ENCODE peak calls at places on chromosomes 4 and X, in four cellular contexts. A is ascending aorta, V is astrocyte, T is right cardiac atrium. S is an unnamed sample.
A peak's percentile ranks its signal among the peaks of the same experiment; 100 is the strongest.

GRCh38 chr4:155973639-155974475 is 20.2 kb upstream of the CTSO start:
- DNase-seq in A (no peak), T (no peak), V (peak; percentile 70), S (no peak)

GRCh38 chr4:102616661-102617060 is 115.5 kb downstream of the NFKB1 start:
- DNase-seq in A (no peak), V (no peak), T (no peak), S (no peak)

GRCh38 chrX:139739138-139739537 is 31.2 kb upstream of the MCF2 start:
- DNase-seq in T (no peak), A (no peak), V (peak; percentile 63), S (no peak)

GRCh38 chrX:49308604-49309269 is 5.3 kb downstream of the GAGE10 start:
- DNase-seq in A (no peak), V (no peak), T (peak; percentile 59), S (no peak)

GRCh38 chr4:80005863-80006262 is 67.2 kb downstream of the ANTXR2 start:
- DNase-seq in V (peak; percentile 46), A (no peak), T (no peak), S (no peak)

GRCh38 chrX:118520858-118521206 is 25.2 kb downstream of the DOCK11 start:
- DNase-seq in T (no peak), A (no peak), V (no peak), S (no peak)

GRCh38 chrX:29487214-29487613 is 728.1 kb upstream of the MAGEB2 start:
- DNase-seq in A (no peak), T (no peak), V (peak; percentile 31), S (no peak)

GRCh38 chrX:17535229-17535628 is 160.2 kb downstream of the NHS start:
- DNase-seq in V (no peak), A (peak; percentile 64), T (no peak), S (peak; percentile 63)

GRCh38 chrX:28794751-28795150 is 207.5 kb downstream of the IL1RAPL1 start:
- DNase-seq in V (no peak), T (no peak), A (no peak), S (no peak)

GRCh38 chr4:40040908-40041307 is 15.7 kb upstream of the N4BP2 start:
- DNase-seq in A (no peak), T (no peak), V (no peak), S (no peak)

GRCh38 chrX:147848543-147849448 is 62.9 kb upstream of the FMR1 start:
- DNase-seq in T (no peak), V (no peak), A (no peak), S (no peak)

GRCh38 chr4:38002451-38003071 is 42.4 kb downstream of the PTTG2 start:
- DNase-seq in V (peak; percentile 36), A (no peak), T (no peak), S (no peak)

GRCh38 chr4:38565271-38566199 is 98.5 kb upstream of the KLF3 start:
- DNase-seq in A (no peak), T (peak; percentile 76), V (peak; percentile 78), S (no peak)

GRCh38 chr4:85515701-85516100 is 40.8 kb downstream of the ARHGAP24 start:
- DNase-seq in T (no peak), A (no peak), V (no peak), S (no peak)

GRCh38 chrX:4830880-4831557 is 1117.6 kb upstream of the PRKX start:
- DNase-seq in A (no peak), T (no peak), V (no peak), S (peak; percentile 28)

DNA sequence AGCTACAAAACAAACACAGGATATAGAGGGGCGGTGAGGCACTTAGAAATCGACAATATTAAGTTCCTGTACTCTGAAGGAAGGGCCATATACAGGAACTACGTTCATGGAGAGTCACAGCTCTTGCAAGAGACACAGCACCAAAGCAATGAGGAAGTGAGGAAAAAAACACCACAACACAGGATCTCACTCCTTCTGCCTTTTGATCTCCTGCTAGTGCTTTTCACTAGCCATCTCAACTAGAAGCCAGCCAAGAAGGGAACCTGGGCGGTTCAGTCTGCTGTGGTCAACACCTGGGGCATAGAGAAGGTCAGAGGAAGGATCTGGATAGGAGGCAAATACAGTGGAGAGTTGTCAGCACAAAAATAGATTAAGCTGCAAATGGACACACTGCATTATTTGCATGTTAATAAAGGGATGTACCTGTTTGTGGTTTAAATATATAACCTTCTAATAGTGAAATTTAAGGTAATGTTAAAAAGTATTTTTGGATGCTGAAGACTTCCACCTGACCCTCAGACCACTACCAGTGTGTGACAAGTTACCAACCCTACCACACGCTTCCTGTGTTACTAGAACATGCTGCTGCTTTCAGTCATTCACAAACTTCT is 104.6 kb downstream of the DTHD1 start:
- DNase-seq in A (no peak), T (no peak), V (no peak), S (no peak)
- H3K4me3 ChIP-seq in A (no peak overlapping the region), T (no peak overlapping the region), V (no peak overlapping the region), S (no peak overlapping the region)

DNA sequence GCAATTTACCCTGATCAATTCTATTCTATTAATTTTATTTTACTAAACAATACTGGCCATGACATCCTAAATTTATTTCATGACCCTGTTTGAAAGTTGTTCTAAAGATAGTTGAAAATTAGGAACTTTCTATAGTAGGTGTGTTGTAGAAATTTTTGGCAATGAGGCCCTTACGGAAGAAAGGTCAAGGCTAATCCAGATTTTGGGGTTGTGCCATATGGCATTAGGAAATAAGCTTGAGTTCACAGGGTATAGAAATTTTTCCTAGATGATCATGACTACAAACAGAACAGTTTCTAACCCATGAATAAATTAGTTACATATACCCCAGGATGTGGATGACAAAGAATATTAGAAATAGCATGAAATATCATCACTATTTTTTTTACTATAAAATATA is 7.8 kb upstream of the ALB start:
- DNase-seq in T (no peak), A (no peak), V (no peak), S (no peak)
- H3K9me3 ChIP-seq in T (no peaks in the 10 kb centered on the region), A (no peaks in the 10 kb centered on the region), V (no peaks in the 10 kb centered on the region), S (no peaks in the 10 kb centered on the region)

DNA sequence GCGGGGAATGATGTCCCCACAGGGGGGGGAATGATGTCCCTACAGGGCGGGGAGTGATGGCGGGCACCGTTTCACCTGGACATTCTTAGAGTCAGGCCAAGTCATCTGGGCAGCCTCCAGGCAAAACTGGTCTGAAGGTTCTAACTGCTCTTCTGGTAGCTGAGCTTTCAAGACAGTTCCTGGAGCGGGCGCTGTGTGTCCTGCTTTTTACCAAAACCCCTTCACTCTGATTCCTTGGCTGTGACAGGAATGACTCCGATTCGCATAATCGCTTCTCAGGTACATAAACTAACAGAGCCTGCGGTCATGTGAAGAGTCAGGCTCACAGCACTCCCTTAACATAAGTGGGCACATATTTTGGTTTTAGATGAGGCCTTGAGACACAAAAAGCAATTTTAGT is 836.0 kb downstream of the TRIML1 start:
- DNase-seq in V (no peak), T (no peak), A (no peak), S (no peak)
- H3K4me1 ChIP-seq in V (peaks cover 4% of the 10 kb centered on the region), T (no peaks in the 10 kb centered on the region), A (no peaks in the 10 kb centered on the region), S (no peaks in the 10 kb centered on the region)

GRCh38 chrX:131216828-131217227 is 72.3 kb downstream of the IGSF1 start:
- DNase-seq in V (no peak), A (no peak), T (no peak), S (no peak)
- H3K4me3 ChIP-seq in V (no peak overlapping the region), A (no peak overlapping the region), T (no peak overlapping the region), S (no peak overlapping the region)

GRCh38 chr4:600850-601515 is 24.4 kb upstream of the PDE6B start:
- DNase-seq in T (no peak), A (no peak), V (no peak), S (no peak)

GRCh38 chr4:602559-602942 is 22.8 kb upstream of the PDE6B start:
- DNase-seq in T (no peak), A (no peak), V (no peak), S (peak; percentile 71)

GRCh38 chr4:605702-606425 is 19.5 kb upstream of the PDE6B start:
- DNase-seq in V (no peak), T (no peak), A (no peak), S (no peak)

GRCh38 chr4:601612-602558 is 23.5 kb upstream of the PDE6B start:
- DNase-seq in T (no peak), A (no peak), V (no peak), S (no peak)

DNA sequence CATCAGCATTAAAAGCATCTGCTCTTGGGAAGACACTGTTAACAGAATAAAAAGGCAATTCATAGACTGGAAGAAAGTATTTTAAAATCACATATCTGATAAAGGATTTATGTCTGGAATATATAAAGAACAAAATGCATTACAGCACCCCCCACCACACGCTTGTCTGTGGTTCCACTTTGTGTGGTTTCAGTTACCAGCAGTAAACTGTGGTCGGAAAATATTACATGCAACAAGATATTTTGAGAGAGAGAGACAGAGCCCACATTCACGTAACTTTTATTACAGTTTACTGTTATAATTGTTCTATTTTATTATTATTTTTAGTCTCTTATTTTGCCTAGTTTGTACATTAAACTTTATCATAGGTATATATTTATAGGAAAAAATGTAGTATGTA is 21.2 kb upstream of the PDE6B start:
- DNase-seq in V (no peak), A (no peak), T (no peak), S (no peak)
- H3K9me3 ChIP-seq in V (no peaks in the 10 kb centered on the region), A (no peaks in the 10 kb centered on the region), T (no peaks in the 10 kb centered on the region), S (no peaks in the 10 kb centered on the region)

GRCh38 chr4:159017323-159018036 is 85.4 kb upstream of the RAPGEF2 start:
- DNase-seq in T (no peak), A (no peak), V (no peak), S (no peak)

GRCh38 chr4:159016527-159017137 is 86.2 kb upstream of the RAPGEF2 start:
- DNase-seq in T (no peak), A (no peak), V (peak; percentile 25), S (no peak)

GRCh38 chr4:159019356-159019755 is 83.5 kb upstream of the RAPGEF2 start:
- DNase-seq in T (no peak), V (no peak), A (no peak), S (no peak)

GRCh38 chr4:159015862-159016261 is 87.0 kb upstream of the RAPGEF2 start:
- DNase-seq in T (no peak), A (no peak), V (no peak), S (no peak)

DNA sequence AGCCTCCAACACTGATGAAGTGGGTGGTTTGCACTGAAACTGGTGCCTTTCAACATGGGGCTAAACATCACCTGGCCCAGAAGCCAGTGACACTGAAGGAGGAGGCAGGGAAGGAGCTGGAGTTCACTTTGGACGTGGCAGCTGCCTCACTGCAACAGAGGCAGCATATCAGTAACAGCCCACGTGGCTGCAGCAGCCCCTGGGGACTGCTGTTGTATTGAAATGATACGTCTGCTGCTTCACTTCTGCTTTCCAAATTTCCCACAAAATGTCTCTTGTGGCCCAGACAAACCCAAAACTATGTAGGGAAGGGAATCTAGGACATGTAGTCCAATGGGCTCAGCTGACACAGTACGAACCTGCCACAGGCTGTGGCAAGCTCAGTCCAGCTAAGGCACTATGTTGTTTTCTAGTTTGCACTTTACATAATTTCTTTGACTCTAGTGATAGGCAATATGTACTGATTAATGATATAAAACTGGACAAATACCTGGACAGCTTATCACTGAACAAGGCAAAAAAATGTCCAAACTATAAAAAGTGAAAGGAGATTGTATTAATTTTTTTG is 84.7 kb upstream of the RAPGEF2 start:
- DNase-seq in T (peak; percentile 60), A (no peak), V (no peak), S (no peak)
- H3K4me1 ChIP-seq in T (no peaks in the 10 kb centered on the region), A (no peaks in the 10 kb centered on the region), V (no peaks in the 10 kb centered on the region), S (no peaks in the 10 kb centered on the region)

S was measured in pancreas.